ENCODE peak calls at places on chromosomes 7 and 10, in five cellular contexts. One of them, this sample, is unnamed.

GRCh38 chr7:12674861-12675260 is 12.6 kb upstream of the ARL4A start:
- DNase-seq in effector memory CD4-positive, alpha-beta T cell: peak; percentile 16
- DNase-seq in psoas muscle: no peak
- DNase-seq in body of pancreas: peak; percentile 54
- DNase-seq in ovary: no peak
- DNase-seq in this sample: no peak

GRCh38 chr10:89699581-89700064 is 1.8 kb upstream of the KIF20B start:
- DNase-seq in psoas muscle: no peak
- DNase-seq in effector memory CD4-positive, alpha-beta T cell: no peak
- DNase-seq in ovary: no peak
- DNase-seq in body of pancreas: no peak
- DNase-seq in this sample: peak; percentile 78

GRCh38 chr10:80900661-80901060 is 363.0 kb downstream of the SH2D4B start:
- DNase-seq in psoas muscle: no peak
- DNase-seq in body of pancreas: no peak
- DNase-seq in ovary: no peak
- DNase-seq in effector memory CD4-positive, alpha-beta T cell: no peak
- DNase-seq in this sample: no peak

GRCh38 chr10:104641150-104642000 is at the start of gene SORCS3:
- DNase-seq in ovary: no peak
- DNase-seq in effector memory CD4-positive, alpha-beta T cell: no peak
- DNase-seq in psoas muscle: no peak
- DNase-seq in body of pancreas: no peak
- DNase-seq in this sample: no peak

GRCh38 chr10:100894033-100894432 is 18.7 kb upstream of the SLF2 start:
- DNase-seq in body of pancreas: no peak
- DNase-seq in psoas muscle: no peak
- DNase-seq in ovary: no peak
- DNase-seq in effector memory CD4-positive, alpha-beta T cell: no peak
- DNase-seq in this sample: no peak

GRCh38 chr7:2598175-2598823 is 33.5 kb upstream of the TTYH3 start:
- DNase-seq in ovary: no peak
- DNase-seq in body of pancreas: no peak
- DNase-seq in effector memory CD4-positive, alpha-beta T cell: no peak
- DNase-seq in psoas muscle: no peak
- DNase-seq in this sample: no peak

GRCh38 chr10:62560207-62560819 is 186.1 kb downstream of the ZNF365 start:
- DNase-seq in psoas muscle: peak; percentile 27
- DNase-seq in ovary: no peak
- DNase-seq in body of pancreas: no peak
- DNase-seq in effector memory CD4-positive, alpha-beta T cell: no peak
- DNase-seq in this sample: no peak

GRCh38 chr7:11843113-11843765 is 11.2 kb upstream of the THSD7A start:
- DNase-seq in effector memory CD4-positive, alpha-beta T cell: no peak
- DNase-seq in ovary: no peak
- DNase-seq in body of pancreas: no peak
- DNase-seq in psoas muscle: no peak
- DNase-seq in this sample: no peak

GRCh38 chr10:30783939-30784500 is 154.5 kb upstream of the LYZL2 start:
- DNase-seq in body of pancreas: peak; percentile 77
- DNase-seq in ovary: peak; percentile 92
- DNase-seq in effector memory CD4-positive, alpha-beta T cell: peak; percentile 62
- DNase-seq in psoas muscle: peak; percentile 86
- DNase-seq in this sample: peak; percentile 83

GRCh38 chr10:94108200-94108599 is 114.5 kb downstream of the PLCE1 start:
- DNase-seq in psoas muscle: no peak
- DNase-seq in body of pancreas: no peak
- DNase-seq in ovary: no peak
- DNase-seq in effector memory CD4-positive, alpha-beta T cell: no peak
- DNase-seq in this sample: no peak

GRCh38 chr10:68647928-68648327 is 73.1 kb upstream of the CCAR1 start:
- DNase-seq in effector memory CD4-positive, alpha-beta T cell: no peak
- DNase-seq in psoas muscle: no peak
- DNase-seq in ovary: no peak
- DNase-seq in body of pancreas: no peak
- DNase-seq in this sample: no peak

GRCh38 chr10:26839966-26840627 is 20.7 kb downstream of the ABI1 start:
- DNase-seq in body of pancreas: no peak
- DNase-seq in psoas muscle: no peak
- DNase-seq in effector memory CD4-positive, alpha-beta T cell: no peak
- DNase-seq in ovary: no peak
- DNase-seq in this sample: no peak

DNA sequence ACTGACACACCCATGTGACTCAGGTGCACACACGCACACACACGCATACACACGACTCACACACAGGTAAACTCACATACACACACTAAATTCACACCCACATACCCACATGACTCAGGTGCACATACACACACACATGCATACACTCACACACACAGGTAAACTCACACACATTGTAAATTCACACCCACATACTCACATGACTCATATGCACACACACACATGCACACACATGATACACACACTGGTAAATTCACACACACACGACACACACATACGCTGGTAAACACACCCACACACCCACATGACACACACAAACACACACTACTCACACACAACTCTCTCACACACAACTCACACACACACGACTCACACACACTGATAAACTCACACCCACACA is 63.6 kb downstream of the TCERG1L start:
- DNase-seq in ovary: no peak
- DNase-seq in body of pancreas: no peak
- DNase-seq in psoas muscle: no peak
- DNase-seq in effector memory CD4-positive, alpha-beta T cell: no peak
- DNase-seq in this sample: no peak
- H3K9me3 ChIP-seq in ovary: no peaks in the 10 kb centered on the region
- H3K9me3 ChIP-seq in body of pancreas: no peaks in the 10 kb centered on the region
- H3K9me3 ChIP-seq in psoas muscle: no peaks in the 10 kb centered on the region
- H3K9me3 ChIP-seq in effector memory CD4-positive, alpha-beta T cell: no peaks in the 10 kb centered on the region
- H3K9me3 ChIP-seq in this sample: no peaks in the 10 kb centered on the region

GRCh38 chr7:77455334-77455733 is 39.2 kb upstream of the GSAP start:
- DNase-seq in ovary: no peak
- DNase-seq in psoas muscle: peak; percentile 74
- DNase-seq in effector memory CD4-positive, alpha-beta T cell: no peak
- DNase-seq in body of pancreas: peak; percentile 8
- DNase-seq in this sample: no peak

GRCh38 chr7:77450613-77451012 is 34.5 kb upstream of the GSAP start:
- DNase-seq in body of pancreas: no peak
- DNase-seq in ovary: no peak
- DNase-seq in effector memory CD4-positive, alpha-beta T cell: no peak
- DNase-seq in psoas muscle: no peak
- DNase-seq in this sample: no peak

GRCh38 chr7:77454802-77455201 is 38.7 kb upstream of the GSAP start:
- DNase-seq in body of pancreas: no peak
- DNase-seq in effector memory CD4-positive, alpha-beta T cell: no peak
- DNase-seq in psoas muscle: no peak
- DNase-seq in ovary: no peak
- DNase-seq in this sample: no peak

GRCh38 chr7:77456711-77457110 is 40.6 kb upstream of the GSAP start:
- DNase-seq in effector memory CD4-positive, alpha-beta T cell: no peak
- DNase-seq in body of pancreas: no peak
- DNase-seq in psoas muscle: no peak
- DNase-seq in ovary: no peak
- DNase-seq in this sample: no peak

DNA sequence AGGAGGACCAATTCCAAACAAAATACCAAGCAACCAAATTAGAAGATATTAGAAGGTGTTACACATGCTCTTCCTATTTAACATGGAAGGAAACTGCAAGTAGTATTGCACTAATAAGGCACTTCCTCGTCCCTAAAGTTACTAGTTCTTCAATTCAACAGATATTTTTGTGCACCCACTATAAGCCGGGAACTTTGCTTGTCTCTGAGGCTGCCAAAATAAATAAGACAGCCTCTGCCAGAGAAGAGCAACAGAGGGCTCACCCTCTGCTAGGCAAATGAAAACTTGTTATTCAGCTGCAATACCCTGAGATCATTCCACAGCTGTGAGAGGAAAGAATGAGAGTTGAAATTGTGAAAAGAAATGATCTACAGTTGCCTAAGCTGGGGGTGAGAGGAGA is 37.4 kb upstream of the GSAP start:
- DNase-seq in ovary: no peak
- DNase-seq in psoas muscle: no peak
- DNase-seq in effector memory CD4-positive, alpha-beta T cell: no peak
- DNase-seq in body of pancreas: no peak
- DNase-seq in this sample: no peak
- H3K4me1 ChIP-seq in ovary: no peaks in the 10 kb centered on the region
- H3K4me1 ChIP-seq in psoas muscle: no peaks in the 10 kb centered on the region
- H3K4me1 ChIP-seq in effector memory CD4-positive, alpha-beta T cell: no peaks in the 10 kb centered on the region
- H3K4me1 ChIP-seq in body of pancreas: no peaks in the 10 kb centered on the region
- H3K4me1 ChIP-seq in this sample: peaks cover 11% of the 10 kb centered on the region

GRCh38 chr10:1413256-1413655 is 324.1 kb downstream of the ADARB2 start:
- DNase-seq in ovary: no peak
- DNase-seq in body of pancreas: no peak
- DNase-seq in psoas muscle: no peak
- DNase-seq in effector memory CD4-positive, alpha-beta T cell: no peak
- DNase-seq in this sample: peak; percentile 14

GRCh38 chr10:1413823-1414222 is 323.5 kb downstream of the ADARB2 start:
- DNase-seq in psoas muscle: no peak
- DNase-seq in ovary: no peak
- DNase-seq in body of pancreas: no peak
- DNase-seq in effector memory CD4-positive, alpha-beta T cell: no peak
- DNase-seq in this sample: no peak

GRCh38 chr10:1411956-1412355 is 325.4 kb downstream of the ADARB2 start:
- DNase-seq in ovary: no peak
- DNase-seq in body of pancreas: no peak
- DNase-seq in effector memory CD4-positive, alpha-beta T cell: no peak
- DNase-seq in psoas muscle: no peak
- DNase-seq in this sample: no peak

GRCh38 chr10:1411451-1411850 is 325.9 kb downstream of the ADARB2 start:
- DNase-seq in effector memory CD4-positive, alpha-beta T cell: no peak
- DNase-seq in psoas muscle: no peak
- DNase-seq in ovary: no peak
- DNase-seq in body of pancreas: no peak
- DNase-seq in this sample: peak; percentile 13

DNA sequence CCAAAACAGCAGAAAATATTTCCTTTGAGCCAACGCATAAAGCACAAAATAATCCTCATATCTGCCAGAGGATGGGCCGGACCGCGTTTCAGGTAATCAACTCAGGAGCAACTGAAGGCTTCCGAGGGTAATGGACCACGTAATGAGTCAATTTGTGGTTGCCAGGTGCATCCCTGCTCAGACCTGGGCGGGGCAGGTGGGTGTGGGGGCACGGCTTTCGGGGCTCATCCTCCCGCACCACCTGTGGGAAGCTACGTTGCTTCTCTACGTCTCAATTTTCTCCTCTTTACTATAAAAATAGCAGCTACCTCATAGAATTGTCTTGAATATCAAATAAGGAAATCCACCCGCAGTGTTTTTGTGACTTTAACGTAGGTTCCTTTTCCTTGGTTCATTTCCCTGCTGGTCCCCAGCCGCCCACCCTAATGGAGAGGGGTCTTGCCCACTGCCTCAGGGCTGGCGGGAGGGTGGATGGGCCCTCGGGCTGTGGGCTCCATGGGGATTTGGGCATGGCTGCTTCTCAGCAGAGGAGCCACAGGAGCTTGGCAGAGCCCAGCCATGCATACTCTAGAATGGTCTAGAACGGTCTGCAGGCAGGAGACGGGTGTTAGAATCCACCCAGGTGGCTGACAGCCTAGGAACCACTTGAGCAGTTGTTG is 324.7 kb downstream of the ADARB2 start:
- DNase-seq in ovary: no peak
- DNase-seq in effector memory CD4-positive, alpha-beta T cell: no peak
- DNase-seq in psoas muscle: no peak
- DNase-seq in body of pancreas: no peak
- DNase-seq in this sample: peak; percentile 13
- H3K9me3 ChIP-seq in ovary: peaks cover 4% of the 10 kb centered on the region
- H3K9me3 ChIP-seq in effector memory CD4-positive, alpha-beta T cell: no peaks in the 10 kb centered on the region
- H3K9me3 ChIP-seq in psoas muscle: no peaks in the 10 kb centered on the region
- H3K9me3 ChIP-seq in body of pancreas: no peaks in the 10 kb centered on the region
- H3K9me3 ChIP-seq in this sample: no peaks in the 10 kb centered on the region

GRCh38 chr10:102782698-102783540 is 39.2 kb downstream of the WBP1L start:
- DNase-seq in psoas muscle: peak; percentile 83
- DNase-seq in ovary: peak; percentile 80
- DNase-seq in body of pancreas: peak; percentile 37
- DNase-seq in effector memory CD4-positive, alpha-beta T cell: no peak
- DNase-seq in this sample: peak; percentile 78

GRCh38 chr10:102781089-102781920 is 37.6 kb downstream of the WBP1L start:
- DNase-seq in effector memory CD4-positive, alpha-beta T cell: no peak
- DNase-seq in psoas muscle: no peak
- DNase-seq in body of pancreas: no peak
- DNase-seq in ovary: no peak
- DNase-seq in this sample: peak; percentile 61

GRCh38 chr10:102783541-102783930 is 39.8 kb downstream of the WBP1L start:
- DNase-seq in psoas muscle: no peak
- DNase-seq in ovary: no peak
- DNase-seq in body of pancreas: no peak
- DNase-seq in effector memory CD4-positive, alpha-beta T cell: no peak
- DNase-seq in this sample: no peak

GRCh38 chr10:102780246-102780645 is 36.5 kb downstream of the WBP1L start:
- DNase-seq in body of pancreas: no peak
- DNase-seq in psoas muscle: no peak
- DNase-seq in ovary: no peak
- DNase-seq in effector memory CD4-positive, alpha-beta T cell: no peak
- DNase-seq in this sample: no peak

DNA sequence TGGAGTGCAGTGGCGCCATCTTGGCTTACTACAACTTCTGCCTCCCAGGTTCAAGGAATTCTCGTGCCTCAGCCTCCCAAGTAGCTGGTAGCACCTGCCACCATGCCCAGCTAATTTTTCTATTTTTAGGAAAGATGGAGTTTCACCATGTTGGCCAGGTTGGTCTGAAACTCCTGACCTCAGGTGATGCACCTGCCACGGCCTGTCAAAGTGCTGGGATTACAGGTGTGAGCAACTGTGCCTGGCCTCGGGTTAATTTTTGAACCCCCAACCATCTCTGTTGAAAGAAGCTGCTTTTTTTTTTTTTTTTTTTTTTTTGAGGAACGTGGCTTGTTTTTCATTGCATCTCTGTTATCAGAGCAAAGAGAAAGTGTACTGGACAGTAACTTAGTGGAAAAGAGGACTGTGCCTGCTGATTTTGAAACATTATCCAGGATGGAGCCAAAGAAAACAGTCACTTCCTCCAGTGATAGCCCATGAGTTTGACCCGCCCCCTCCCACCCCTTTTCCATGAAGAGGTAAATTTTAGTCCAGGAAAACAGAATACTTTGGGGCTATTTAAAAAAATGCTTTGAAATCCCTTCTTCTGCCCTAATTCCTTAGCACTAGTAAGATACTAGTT is 38.3 kb downstream of the WBP1L start:
- DNase-seq in ovary: no peak
- DNase-seq in psoas muscle: no peak
- DNase-seq in effector memory CD4-positive, alpha-beta T cell: no peak
- DNase-seq in body of pancreas: no peak
- DNase-seq in this sample: no peak
- H3K4me1 ChIP-seq in ovary: peaks cover 41% of the 10 kb centered on the region
- H3K4me1 ChIP-seq in psoas muscle: peaks cover 86% of the 10 kb centered on the region
- H3K4me1 ChIP-seq in effector memory CD4-positive, alpha-beta T cell: no peaks in the 10 kb centered on the region
- H3K4me1 ChIP-seq in body of pancreas: peaks cover 49% of the 10 kb centered on the region
- H3K4me1 ChIP-seq in this sample: peaks cover 64% of the 10 kb centered on the region

DNA sequence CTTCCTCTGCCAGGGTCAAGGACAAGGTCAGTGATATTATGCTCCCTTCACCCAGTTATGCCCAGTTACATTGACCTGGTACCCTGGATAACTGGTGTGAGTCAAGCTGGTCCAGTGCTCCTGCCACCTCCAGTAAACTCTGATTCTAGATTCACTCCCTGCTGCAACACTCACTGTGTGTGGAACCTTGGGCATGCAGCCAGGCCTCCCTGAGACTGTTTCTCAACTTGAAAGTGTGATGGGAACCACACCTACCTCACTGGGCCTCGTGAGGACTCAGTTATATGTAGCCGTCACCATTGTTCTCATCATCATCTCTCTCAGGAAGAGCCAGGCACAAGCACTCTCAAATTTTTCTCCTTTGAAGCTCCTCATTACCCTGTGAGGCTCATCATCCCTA is 935 bp upstream of the ZNF736 start:
- DNase-seq in psoas muscle: no peak
- DNase-seq in effector memory CD4-positive, alpha-beta T cell: no peak
- DNase-seq in body of pancreas: no peak
- DNase-seq in ovary: peak; percentile 63
- DNase-seq in this sample: no peak
- H3K9me3 ChIP-seq in psoas muscle: no peaks in the 10 kb centered on the region
- H3K9me3 ChIP-seq in effector memory CD4-positive, alpha-beta T cell: no peaks in the 10 kb centered on the region
- H3K9me3 ChIP-seq in body of pancreas: no peaks in the 10 kb centered on the region
- H3K9me3 ChIP-seq in ovary: no peaks in the 10 kb centered on the region
- H3K9me3 ChIP-seq in this sample: no peaks in the 10 kb centered on the region

This sample was measured in right lobe of liver.